ENCODE peak calls at places on chromosomes 1 and 21, in six cellular contexts. One of them, this sample, is unnamed.

GRCh38 chr1:150536836-150537731 is 12.1 kb upstream of the ADAMTSL4 start:
- DNase-seq in uterus: no peak
- DNase-seq in mammary epithelial cell: no peak
- DNase-seq in HL-60: no peak
- DNase-seq in spleen: peak; percentile 19
- DNase-seq in adrenal gland: no peak
- DNase-seq in this sample: no peak

GRCh38 chr1:190560161-190560681 is 82.6 kb upstream of the BRINP3 start:
- DNase-seq in uterus: no peak
- DNase-seq in HL-60: no peak
- DNase-seq in spleen: no peak
- DNase-seq in mammary epithelial cell: no peak
- DNase-seq in adrenal gland: no peak
- DNase-seq in this sample: no peak

GRCh38 chr1:64246294-64246917 is 43.0 kb downstream of the UBE2U start:
- DNase-seq in spleen: no peak
- DNase-seq in uterus: no peak
- DNase-seq in mammary epithelial cell: no peak
- DNase-seq in adrenal gland: no peak
- DNase-seq in HL-60: no peak
- DNase-seq in this sample: no peak

GRCh38 chr1:48061162-48062136 is 64.3 kb upstream of the TRABD2B start:
- DNase-seq in adrenal gland: peak; percentile 35
- DNase-seq in mammary epithelial cell: peak; percentile 55
- DNase-seq in HL-60: peak; percentile 21
- DNase-seq in spleen: no peak
- DNase-seq in uterus: no peak
- DNase-seq in this sample: no peak

GRCh38 chr1:96361251-96361856 is 360.2 kb upstream of the PTBP2 start:
- DNase-seq in mammary epithelial cell: no peak
- DNase-seq in spleen: no peak
- DNase-seq in HL-60: peak; percentile 80
- DNase-seq in adrenal gland: no peak
- DNase-seq in uterus: no peak
- DNase-seq in this sample: no peak

GRCh38 chr1:116446686-116447085 is 73.6 kb downstream of the ATP1A1 start:
- DNase-seq in mammary epithelial cell: peak; percentile 36
- DNase-seq in spleen: no peak
- DNase-seq in uterus: no peak
- DNase-seq in HL-60: no peak
- DNase-seq in adrenal gland: no peak
- DNase-seq in this sample: no peak

GRCh38 chr1:115277276-115277675 is 60.8 kb downstream of the NGF start:
- DNase-seq in adrenal gland: no peak
- DNase-seq in mammary epithelial cell: peak; percentile 86
- DNase-seq in spleen: no peak
- DNase-seq in HL-60: no peak
- DNase-seq in uterus: peak; percentile 52
- DNase-seq in this sample: no peak

GRCh38 chr1:166378805-166379204 is 212.0 kb upstream of the FAM78B start:
- DNase-seq in adrenal gland: no peak
- DNase-seq in spleen: no peak
- DNase-seq in uterus: no peak
- DNase-seq in mammary epithelial cell: no peak
- DNase-seq in HL-60: no peak
- DNase-seq in this sample: no peak

GRCh38 chr1:240987928-240988327 is 369.1 kb downstream of the RGS7 start:
- DNase-seq in spleen: no peak
- DNase-seq in uterus: no peak
- DNase-seq in mammary epithelial cell: no peak
- DNase-seq in HL-60: no peak
- DNase-seq in adrenal gland: no peak
- DNase-seq in this sample: no peak

GRCh38 chr21:37921091-37921490 is 4.8 kb upstream of the KCNJ6 start:
- DNase-seq in mammary epithelial cell: peak; percentile 5
- DNase-seq in uterus: no peak
- DNase-seq in HL-60: no peak
- DNase-seq in spleen: no peak
- DNase-seq in adrenal gland: no peak
- DNase-seq in this sample: no peak

GRCh38 chr1:92956254-92956653 is 5.0 kb downstream of the DIPK1A start:
- DNase-seq in uterus: no peak
- DNase-seq in adrenal gland: no peak
- DNase-seq in HL-60: no peak
- DNase-seq in spleen: no peak
- DNase-seq in mammary epithelial cell: no peak
- DNase-seq in this sample: no peak

GRCh38 chr1:90394247-90394646 is 322.9 kb downstream of the BARHL2 start:
- DNase-seq in HL-60: peak; percentile 38
- DNase-seq in mammary epithelial cell: no peak
- DNase-seq in spleen: no peak
- DNase-seq in adrenal gland: no peak
- DNase-seq in uterus: no peak
- DNase-seq in this sample: no peak

GRCh38 chr1:14242870-14243269 is 355.6 kb upstream of the KAZN start:
- DNase-seq in mammary epithelial cell: no peak
- DNase-seq in spleen: no peak
- DNase-seq in HL-60: no peak
- DNase-seq in adrenal gland: no peak
- DNase-seq in uterus: no peak
- DNase-seq in this sample: no peak

GRCh38 chr1:214354440-214355148 is 73.6 kb downstream of the SMYD2 start:
- DNase-seq in uterus: no peak
- DNase-seq in adrenal gland: no peak
- DNase-seq in mammary epithelial cell: no peak
- DNase-seq in spleen: no peak
- DNase-seq in HL-60: no peak
- DNase-seq in this sample: no peak

GRCh38 chr1:53735261-53735660 is 3.7 kb downstream of the GLIS1 start:
- DNase-seq in adrenal gland: no peak
- DNase-seq in mammary epithelial cell: no peak
- DNase-seq in spleen: no peak
- DNase-seq in HL-60: no peak
- DNase-seq in uterus: no peak
- DNase-seq in this sample: no peak

GRCh38 chr1:53733975-53734649 is 4.9 kb downstream of the GLIS1 start:
- DNase-seq in HL-60: no peak
- DNase-seq in spleen: no peak
- DNase-seq in mammary epithelial cell: no peak
- DNase-seq in adrenal gland: no peak
- DNase-seq in uterus: no peak
- DNase-seq in this sample: no peak

GRCh38 chr1:53736290-53736689 is 2.7 kb downstream of the GLIS1 start:
- DNase-seq in adrenal gland: no peak
- DNase-seq in uterus: no peak
- DNase-seq in HL-60: no peak
- DNase-seq in spleen: no peak
- DNase-seq in mammary epithelial cell: no peak
- DNase-seq in this sample: no peak

GRCh38 chr1:53734650-53735211 is 4.2 kb downstream of the GLIS1 start:
- DNase-seq in adrenal gland: no peak
- DNase-seq in spleen: no peak
- DNase-seq in mammary epithelial cell: no peak
- DNase-seq in uterus: no peak
- DNase-seq in HL-60: no peak
- DNase-seq in this sample: peak; percentile 40

GRCh38 chr1:53735681-53736080 is 3.3 kb downstream of the GLIS1 start:
- DNase-seq in uterus: no peak
- DNase-seq in adrenal gland: no peak
- DNase-seq in HL-60: no peak
- DNase-seq in spleen: no peak
- DNase-seq in mammary epithelial cell: no peak
- DNase-seq in this sample: no peak
- H3K27ac ChIP-seq in uterus: no peak overlapping the region
- H3K27ac ChIP-seq in adrenal gland: no peak overlapping the region
- H3K27ac ChIP-seq in HL-60: no peak overlapping the region
- H3K27ac ChIP-seq in spleen: no peak overlapping the region
- H3K27ac ChIP-seq in mammary epithelial cell: no peak overlapping the region
- H3K27ac ChIP-seq in this sample: no peak overlapping the region

GRCh38 chr1:9078035-9078948 is 8.9 kb upstream of the SLC2A5 start:
- DNase-seq in spleen: no peak
- DNase-seq in HL-60: peak; percentile 41
- DNase-seq in mammary epithelial cell: peak; percentile 86
- DNase-seq in adrenal gland: no peak
- DNase-seq in uterus: no peak
- DNase-seq in this sample: no peak
- H3K27ac ChIP-seq in spleen: peak overlapping the region; percentile 33
- H3K27ac ChIP-seq in HL-60: no peak overlapping the region
- H3K27ac ChIP-seq in mammary epithelial cell: peak overlapping the region; percentile 24
- H3K27ac ChIP-seq in adrenal gland: no peak overlapping the region
- H3K27ac ChIP-seq in uterus: no peak overlapping the region
- H3K27ac ChIP-seq in this sample: peak overlapping the region; percentile 65

GRCh38 chr1:234755449-234755863 is 145.5 kb upstream of the IRF2BP2 start:
- DNase-seq in uterus: peak; percentile 85
- DNase-seq in HL-60: peak; percentile 74
- DNase-seq in mammary epithelial cell: no peak
- DNase-seq in adrenal gland: peak; percentile 87
- DNase-seq in spleen: no peak
- DNase-seq in this sample: no peak
- H3K27ac ChIP-seq in uterus: no peak overlapping the region
- H3K27ac ChIP-seq in HL-60: peak overlapping the region; percentile 35
- H3K27ac ChIP-seq in mammary epithelial cell: no peak overlapping the region
- H3K27ac ChIP-seq in adrenal gland: no peak overlapping the region
- H3K27ac ChIP-seq in spleen: peak overlapping the region; percentile 16
- H3K27ac ChIP-seq in this sample: no peak overlapping the region

GRCh38 chr1:87337606-87338005 is 8.9 kb downstream of the LMO4 start:
- DNase-seq in uterus: no peak
- DNase-seq in mammary epithelial cell: no peak
- DNase-seq in adrenal gland: no peak
- DNase-seq in HL-60: no peak
- DNase-seq in spleen: no peak
- DNase-seq in this sample: no peak
- H3K27ac ChIP-seq in uterus: no peak overlapping the region
- H3K27ac ChIP-seq in mammary epithelial cell: no peak overlapping the region
- H3K27ac ChIP-seq in adrenal gland: no peak overlapping the region
- H3K27ac ChIP-seq in HL-60: no peak overlapping the region
- H3K27ac ChIP-seq in spleen: peak overlapping the region; percentile 95
- H3K27ac ChIP-seq in this sample: no peak overlapping the region

GRCh38 chr1:58765016-58765415 is 18.8 kb downstream of the JUN start:
- DNase-seq in adrenal gland: no peak
- DNase-seq in uterus: no peak
- DNase-seq in HL-60: no peak
- DNase-seq in mammary epithelial cell: no peak
- DNase-seq in spleen: no peak
- DNase-seq in this sample: no peak

GRCh38 chr1:58763214-58763613 is 20.6 kb downstream of the JUN start:
- DNase-seq in HL-60: no peak
- DNase-seq in uterus: no peak
- DNase-seq in mammary epithelial cell: peak; percentile 52
- DNase-seq in spleen: no peak
- DNase-seq in adrenal gland: no peak
- DNase-seq in this sample: no peak

GRCh38 chr1:58767143-58767542 is 16.7 kb downstream of the JUN start:
- DNase-seq in adrenal gland: no peak
- DNase-seq in spleen: no peak
- DNase-seq in mammary epithelial cell: no peak
- DNase-seq in HL-60: no peak
- DNase-seq in uterus: no peak
- DNase-seq in this sample: no peak

GRCh38 chr1:58762806-58763205 is 21.0 kb downstream of the JUN start:
- DNase-seq in spleen: no peak
- DNase-seq in uterus: no peak
- DNase-seq in adrenal gland: no peak
- DNase-seq in mammary epithelial cell: peak; percentile 71
- DNase-seq in HL-60: no peak
- DNase-seq in this sample: no peak

DNA sequence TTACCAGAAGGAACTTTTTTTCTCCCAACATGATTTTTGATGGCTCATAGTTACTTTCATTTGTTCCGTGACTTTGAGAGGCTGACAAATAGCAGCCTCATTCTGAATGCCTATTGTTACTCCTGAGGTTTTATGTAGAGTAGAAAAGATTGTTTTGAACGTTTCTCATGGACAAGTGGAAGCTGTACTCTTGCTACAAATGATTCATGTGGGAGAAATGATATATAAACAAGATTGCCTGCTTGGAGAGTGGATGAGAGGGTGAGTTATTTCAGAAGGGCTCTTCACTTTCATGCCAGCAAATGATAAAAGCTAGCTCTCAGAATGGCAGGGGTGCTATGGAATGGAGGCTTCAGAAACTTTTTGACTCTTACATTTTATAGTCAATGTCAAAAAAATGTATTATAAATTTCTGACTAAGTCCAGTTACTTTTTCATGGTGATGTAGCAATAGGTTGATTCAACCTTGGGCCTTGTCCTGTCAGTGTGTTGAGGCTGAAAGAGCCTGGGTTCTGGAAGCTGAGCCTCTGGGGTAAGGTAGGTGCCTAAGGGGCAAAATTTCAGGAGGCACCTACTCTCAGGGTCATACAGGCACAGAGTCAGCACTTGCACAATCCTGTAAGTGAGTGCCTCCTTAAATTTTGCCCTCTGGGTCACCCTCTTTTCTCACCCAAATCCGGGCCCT is 19.4 kb downstream of the JUN start:
- DNase-seq in spleen: no peak
- DNase-seq in mammary epithelial cell: peak; percentile 73
- DNase-seq in HL-60: no peak
- DNase-seq in adrenal gland: no peak
- DNase-seq in uterus: no peak
- DNase-seq in this sample: no peak
- H3K27ac ChIP-seq in spleen: no peak overlapping the region
- H3K27ac ChIP-seq in mammary epithelial cell: peak overlapping the region; percentile 43
- H3K27ac ChIP-seq in HL-60: no peak overlapping the region
- H3K27ac ChIP-seq in adrenal gland: no peak overlapping the region
- H3K27ac ChIP-seq in uterus: no peak overlapping the region
- H3K27ac ChIP-seq in this sample: peak overlapping the region; percentile 80

GRCh38 chr1:29245876-29246275 is 9.6 kb downstream of the PTPRU start:
- DNase-seq in adrenal gland: no peak
- DNase-seq in HL-60: no peak
- DNase-seq in uterus: no peak
- DNase-seq in spleen: no peak
- DNase-seq in mammary epithelial cell: no peak
- DNase-seq in this sample: no peak
- H3K27ac ChIP-seq in adrenal gland: no peak overlapping the region
- H3K27ac ChIP-seq in HL-60: no peak overlapping the region
- H3K27ac ChIP-seq in uterus: no peak overlapping the region
- H3K27ac ChIP-seq in spleen: no peak overlapping the region
- H3K27ac ChIP-seq in mammary epithelial cell: no peak overlapping the region
- H3K27ac ChIP-seq in this sample: no peak overlapping the region

GRCh38 chr1:204443260-204443619 is 31.6 kb upstream of the PPP1R15B start:
- DNase-seq in adrenal gland: no peak
- DNase-seq in HL-60: no peak
- DNase-seq in uterus: no peak
- DNase-seq in mammary epithelial cell: peak; percentile 79
- DNase-seq in spleen: peak; percentile 68
- DNase-seq in this sample: peak; percentile 85
- H3K27ac ChIP-seq in adrenal gland: no peak overlapping the region
- H3K27ac ChIP-seq in HL-60: no peak overlapping the region
- H3K27ac ChIP-seq in uterus: peak overlapping the region; percentile 91
- H3K27ac ChIP-seq in mammary epithelial cell: peak overlapping the region; percentile 75
- H3K27ac ChIP-seq in spleen: no peak overlapping the region
- H3K27ac ChIP-seq in this sample: peak overlapping the region; percentile 89

DNA sequence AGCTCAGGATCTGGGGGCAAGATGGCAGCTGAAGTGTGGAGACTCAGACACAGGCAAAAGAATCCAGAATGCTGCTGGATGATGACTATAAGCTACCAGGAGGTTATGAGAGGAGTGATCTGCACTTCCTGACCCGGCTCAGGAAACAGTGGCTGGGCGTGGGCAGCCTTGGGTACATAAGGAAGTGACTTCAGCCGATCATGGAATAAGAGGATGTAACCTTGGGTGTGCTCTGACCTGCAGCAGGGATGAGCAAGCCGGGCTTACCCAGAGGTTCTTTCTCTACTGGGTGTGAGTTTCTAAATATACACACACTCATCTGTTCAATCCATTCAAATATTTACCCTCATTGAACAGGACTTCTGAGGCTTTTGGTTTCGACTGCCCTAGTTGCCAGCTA is 62.7 kb downstream of the CD34 start:
- DNase-seq in mammary epithelial cell: peak; percentile 95
- DNase-seq in adrenal gland: peak; percentile 88
- DNase-seq in uterus: no peak
- DNase-seq in spleen: peak; percentile 91
- DNase-seq in HL-60: no peak
- DNase-seq in this sample: peak; percentile 98
- H3K27ac ChIP-seq in mammary epithelial cell: peak overlapping the region; percentile 90
- H3K27ac ChIP-seq in adrenal gland: peak overlapping the region; percentile 60
- H3K27ac ChIP-seq in uterus: peak overlapping the region; percentile 67
- H3K27ac ChIP-seq in spleen: peak overlapping the region; percentile 87
- H3K27ac ChIP-seq in HL-60: peak overlapping the region; percentile 36
- H3K27ac ChIP-seq in this sample: peak overlapping the region; percentile 99